ENCODE peak calls at places on chromosome 17, in ten cellular contexts. V is RWPE1; U is neural progenitor cell; R is AG04450; O is Peyer's patch; A is CD4-positive, alpha-beta T cell; D is mammary epithelial cell; E is heart left ventricle; B is psoas muscle; W is breast epithelium. Y is an unnamed sample.

GRCh38 chr17:40360091-40360490 is 4.4 kb downstream of the GJD3 start:
- DNase-seq in V (no peak), U (no peak), R (no peak), O (no peak), A (no peak), D (no peak), E (no peak), B (peak), W (no peak), Y (no peak)

GRCh38 chr17:55463600-55463999 is 42.0 kb upstream of the MMD start:
- DNase-seq in V (no peak), U (no peak), R (no peak), O (no peak), A (no peak), D (no peak), E (no peak), B (no peak), W (no peak), Y (no peak)

GRCh38 chr17:48253976-48254375 is 146.4 kb downstream of the SNX11 start:
- DNase-seq in V (no peak), U (no peak), R (no peak), O (no peak), A (no peak), D (no peak), E (no peak), B (no peak), W (no peak), Y (no peak)

GRCh38 chr17:44987194-44987882 is 19.2 kb upstream of the C1QL1 start:
- DNase-seq in V (no peak), U (peak), R (no peak), O (no peak), A (no peak), D (no peak), E (no peak), B (no peak), W (no peak), Y (no peak)

GRCh38 chr17:75159196-75160031 is 5.1 kb upstream of the JPT1 start:
- DNase-seq in V (peak), U (no peak), R (no peak), O (peak), A (no peak), D (peak), E (no peak), B (no peak), W (no peak), Y (no peak)

GRCh38 chr17:40361925-40362695 is 2.4 kb downstream of the GJD3 start:
- DNase-seq in V (no peak), U (no peak), R (no peak), O (no peak), A (no peak), D (no peak), E (no peak), B (no peak), W (no peak), Y (no peak)

GRCh38 chr17:63848834-63849689 is 6.6 kb upstream of the SMARCD2 start:
- DNase-seq in V (peak), U (peak), R (peak), O (peak), A (peak), D (peak), E (peak), B (peak), W (peak), Y (peak)

GRCh38 chr17:78462148-78462547 is 83.7 kb downstream of the PGS1 start:
- DNase-seq in V (no peak), U (no peak), R (no peak), O (no peak), A (no peak), D (no peak), E (no peak), B (no peak), W (no peak), Y (no peak)

GRCh38 chr17:56737741-56738161 is 96.0 kb downstream of the C17orf67 start:
- DNase-seq in V (no peak), U (no peak), R (peak), O (no peak), A (no peak), D (peak), E (no peak), B (no peak), W (peak), Y (no peak)

GRCh38 chr17:17424552-17424951 is 52.2 kb upstream of the MED9 start:
- DNase-seq in V (no peak), U (no peak), R (no peak), O (no peak), A (no peak), D (no peak), E (no peak), B (no peak), W (no peak), Y (no peak)

GRCh38 chr17:74790206-74791066 is 14.3 kb upstream of the NAT9 start:
- DNase-seq in V (no peak), U (no peak), R (no peak), O (no peak), A (no peak), D (no peak), E (no peak), B (no peak), W (no peak), Y (no peak)

GRCh38 chr17:74752822-74753401 is 4.5 kb downstream of the NHERF1 start:
- DNase-seq in V (no peak), U (no peak), R (no peak), O (no peak), A (no peak), D (no peak), E (no peak), B (no peak), W (no peak), Y (no peak)

GRCh38 chr17:29574732-29575510 is 6.4 kb downstream of the TP53I13 start:
- DNase-seq in V (no peak), U (no peak), R (no peak), O (peak), A (no peak), D (no peak), E (no peak), B (peak), W (no peak), Y (peak)

GRCh38 chr17:376936-377863 is 24.6 kb upstream of the RPH3AL start:
- DNase-seq in V (no peak), U (peak), R (no peak), O (no peak), A (no peak), D (no peak), E (peak), B (peak), W (no peak), Y (peak)

GRCh38 chr17:49725453-49725852 is 17.7 kb upstream of the SLC35B1 start:
- DNase-seq in V (no peak), U (no peak), R (no peak), O (no peak), A (no peak), D (no peak), E (no peak), B (no peak), W (no peak), Y (no peak)

GRCh38 chr17:34820922-34821321 is 140.3 kb downstream of the CCT6B start:
- DNase-seq in V (no peak), U (no peak), R (no peak), O (no peak), A (no peak), D (no peak), E (no peak), B (no peak), W (peak), Y (no peak)

GRCh38 chr17:80803451-80804428 is 187.9 kb upstream of the CHMP6 start:
- DNase-seq in V (no peak), U (no peak), R (no peak), O (peak), A (no peak), D (no peak), E (no peak), B (peak), W (no peak), Y (no peak)

GRCh38 chr17:57810740-57811632 is 38.9 kb downstream of the MRPS23 start:
- DNase-seq in V (no peak), U (no peak), R (no peak), O (no peak), A (no peak), D (peak), E (peak), B (peak), W (peak), Y (peak)

DNA sequence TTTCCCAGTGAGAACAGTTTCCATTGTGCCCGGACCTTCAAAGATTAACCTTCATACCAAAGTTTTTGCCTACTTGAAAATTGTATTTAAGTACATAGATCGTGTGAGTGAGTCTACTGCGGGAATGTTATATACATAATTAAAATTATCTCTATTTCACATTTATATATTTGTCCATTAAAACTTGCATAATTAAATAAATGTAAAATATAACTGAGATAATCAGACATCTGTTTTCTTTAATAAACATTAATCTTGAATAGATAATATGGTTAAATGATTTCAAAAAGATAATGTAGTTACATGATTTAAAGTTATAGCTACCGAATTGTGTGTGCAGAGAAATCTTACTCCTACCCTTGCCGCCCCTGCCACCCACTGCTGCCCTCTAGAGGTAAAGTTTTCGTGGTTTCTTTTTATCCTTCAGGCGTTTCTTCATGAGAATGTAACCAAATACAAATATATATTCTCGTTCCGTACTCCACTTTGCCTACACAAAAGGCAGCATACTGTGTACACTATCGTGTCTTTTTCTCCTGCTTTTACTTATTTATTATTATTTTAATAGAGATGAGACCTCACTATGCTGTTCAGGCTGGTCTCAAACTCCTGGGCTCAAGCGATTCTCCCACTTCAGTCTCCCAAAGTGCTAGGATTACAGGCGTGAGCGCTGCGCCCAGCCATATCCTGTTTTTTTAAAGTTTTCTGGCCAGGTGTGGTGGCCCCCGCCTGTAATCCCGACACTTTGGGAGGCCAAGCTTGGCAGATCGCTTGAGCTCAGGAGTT is 35.6 kb downstream of the RPA1 start:
- DNase-seq in V (peak), U (no peak), R (no peak), O (no peak), A (peak), D (peak), E (no peak), B (no peak), W (no peak), Y (no peak)
- TF ChIP-seq CTCF in V (peak), U (peak), R (peak), O (peak), A (peak), D (peak), E (peak), B (peak), W (peak), Y (peak)

DNA sequence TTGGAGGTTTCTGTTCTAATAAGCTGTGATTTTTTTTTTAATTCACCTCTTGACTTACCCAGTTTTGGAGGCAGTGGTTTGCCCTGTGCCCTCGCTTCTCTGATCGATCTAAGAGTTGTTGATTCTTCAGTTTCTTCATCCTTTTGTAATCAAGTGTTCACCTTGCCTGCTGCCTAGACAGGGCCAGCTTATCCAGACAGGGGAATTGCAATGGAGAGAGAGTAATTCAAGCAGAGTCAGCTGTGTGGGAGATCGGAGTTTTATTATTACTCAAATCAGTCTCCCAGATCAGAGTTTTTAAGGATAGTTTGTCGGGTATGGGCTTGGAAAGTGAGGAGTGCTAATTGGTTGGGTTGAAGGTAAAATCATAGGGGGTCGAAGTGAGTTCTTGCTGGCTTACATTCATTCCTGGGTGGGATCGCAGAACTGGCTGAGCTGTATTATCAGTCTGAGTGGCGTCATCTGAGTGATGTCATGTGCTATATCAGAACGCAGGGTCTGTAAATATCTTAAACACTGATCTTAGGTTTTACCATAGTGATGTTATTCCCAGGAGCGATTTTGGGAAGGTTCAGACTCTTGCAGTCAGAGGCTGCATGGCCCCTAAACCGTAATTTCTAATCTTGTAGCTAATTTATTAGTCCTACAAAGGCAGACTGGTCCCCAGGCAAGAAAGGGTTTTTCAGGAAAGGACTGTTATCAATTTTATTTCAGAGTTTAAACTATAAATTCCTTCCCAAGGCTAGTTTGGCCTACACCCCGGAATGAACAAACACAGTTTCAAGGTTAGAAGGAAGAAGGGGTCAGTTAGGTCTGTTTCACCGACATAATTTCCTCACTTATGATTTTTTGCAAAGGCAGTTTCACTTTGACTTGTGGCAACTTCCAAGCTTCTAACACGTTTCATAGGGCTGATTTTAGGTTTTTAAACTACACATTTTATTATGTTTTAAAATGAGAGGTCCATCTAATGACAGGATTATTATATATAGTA is 21.5 kb upstream of the KCNJ16 start:
- DNase-seq in V (no peak), U (no peak), R (no peak), O (no peak), A (no peak), D (no peak), E (no peak), B (no peak), W (no peak), Y (peak)
- H3K27ac ChIP-seq in V (no peak), U (no peak), R (no peak), O (no peak), A (no peak), D (no peak), E (no peak), B (peak), W (peak), Y (peak)

DNA sequence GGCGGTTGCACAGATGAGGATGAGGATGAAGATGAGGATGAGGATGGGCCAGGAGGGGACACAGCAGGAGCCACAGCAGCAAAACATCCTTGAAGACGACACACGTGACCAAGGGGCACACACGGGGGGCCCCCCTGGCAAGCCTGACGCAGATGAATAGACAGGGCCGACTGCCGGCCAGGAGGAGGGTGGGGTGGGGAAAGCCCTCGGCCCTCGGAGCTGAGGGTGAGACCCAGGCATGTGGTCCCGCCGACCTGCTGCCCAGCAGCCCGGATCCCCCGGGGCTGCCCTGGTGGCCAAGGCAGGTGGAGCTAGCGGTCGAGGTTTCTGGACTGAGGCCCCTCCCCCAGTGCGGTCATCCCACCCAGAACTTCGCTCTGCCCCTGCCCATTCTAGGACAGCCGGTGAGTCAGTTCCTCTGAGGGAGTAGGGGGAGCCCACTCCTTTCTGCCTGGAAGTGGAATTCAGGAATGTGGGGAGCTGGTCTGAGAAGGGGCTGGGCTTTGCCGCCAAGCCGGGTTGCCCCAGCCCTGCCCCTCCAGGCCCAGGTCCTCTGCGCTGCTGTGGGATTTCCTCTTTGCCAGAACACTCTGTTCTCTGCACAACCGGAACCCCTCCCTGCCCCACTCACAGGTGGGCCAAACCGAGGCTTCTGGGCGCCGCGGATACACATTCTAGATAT is 9.9 kb downstream of the CYGB start:
- DNase-seq in V (no peak), U (peak), R (no peak), O (no peak), A (peak), D (peak), E (peak), B (peak), W (no peak), Y (peak)
- TF ChIP-seq CTCF in V (no peak), U (no peak), R (peak), O (peak), A (no peak), D (no peak), E (peak), B (no peak), W (peak), Y (no peak)

GRCh38 chr17:7560172-7561027 is 1.3 kb upstream of the SENP3 start:
- DNase-seq in V (no peak), U (peak), R (no peak), O (peak), A (peak), D (peak), E (peak), B (peak), W (peak), Y (peak)
- H3K27ac ChIP-seq in V (peak), U (no peak), R (peak), O (peak), A (peak), D (peak), E (no peak), B (peak), W (peak), Y (peak)

GRCh38 chr17:41415833-41416335 is 8.5 kb downstream of the KRT37 start:
- DNase-seq in V (no peak), U (no peak), R (no peak), O (no peak), A (no peak), D (no peak), E (no peak), B (no peak), W (no peak), Y (no peak)
- TF ChIP-seq CTCF in V (no peak), U (no peak), R (no peak), O (no peak), A (no peak), D (no peak), E (no peak), B (no peak), W (no peak), Y (no peak)

GRCh38 chr17:15264542-15264941 is 584 bp downstream of the PMP22 start:
- DNase-seq in V (no peak), U (no peak), R (no peak), O (peak), A (no peak), D (no peak), E (peak), B (peak), W (peak), Y (peak)
- H3K27ac ChIP-seq in V (no peak), U (no peak), R (no peak), O (peak), A (no peak), D (no peak), E (no peak), B (peak), W (peak), Y (no peak)

Y was measured in pancreas.